ENCODE peak calls at places on chromosome 9, in six cellular contexts. R is GM23338; D is neural progenitor cell; N is mucosa of descending colon; A is OCI-LY7; Y is CD8-positive, alpha-beta T cell. V is an unnamed sample.
A peak's percentile ranks its signal among the peaks of the same experiment; 100 is the strongest.

GRCh38 chr9:133207021-133207531 is 2.0 kb downstream of the OBP2B start:
- DNase-seq in R (no peak), D (no peak), N (no peak), A (no peak), Y (no peak), V (peak; percentile 6)

GRCh38 chr9:90722116-90722515 is 79.5 kb upstream of the DIRAS2 start:
- DNase-seq in R (no peak), D (no peak), N (no peak), A (no peak), Y (no peak), V (no peak)

GRCh38 chr9:111008148-111009075 is 29.9 kb downstream of the LPAR1 start:
- DNase-seq in R (no peak), D (no peak), N (no peak), A (no peak), Y (no peak), V (no peak)

GRCh38 chr9:105055922-105056321 is 128.0 kb upstream of the ABCA1 start:
- DNase-seq in R (no peak), D (no peak), N (no peak), A (no peak), Y (no peak), V (no peak)

GRCh38 chr9:117096138-117096537 is 318.7 kb downstream of the ASTN2 start:
- DNase-seq in R (no peak), D (no peak), N (no peak), A (no peak), Y (no peak), V (no peak)

GRCh38 chr9:134536101-134536900 is 105.3 kb upstream of the COL5A1 start:
- DNase-seq in R (no peak), D (no peak), N (no peak), A (no peak), Y (no peak), V (no peak)

GRCh38 chr9:93255994-93256877 is 72.3 kb downstream of the WNK2 start:
- DNase-seq in R (no peak), D (no peak), N (no peak), A (no peak), Y (no peak), V (no peak)

GRCh38 chr9:91837982-91838731 is 111.9 kb downstream of the ROR2 start:
- DNase-seq in R (no peak), D (no peak), N (peak; percentile 76), A (no peak), Y (no peak), V (no peak)

GRCh38 chr9:74577956-74578355 is 80.8 kb downstream of the RORB start:
- DNase-seq in R (peak; percentile 51), D (peak; percentile 11), N (no peak), A (peak; percentile 15), Y (no peak), V (no peak)

GRCh38 chr9:81690251-81690851 is 1.0 kb upstream of the TLE1 start:
- DNase-seq in R (peak; percentile 79), D (peak; percentile 41), N (peak; percentile 78), A (no peak), Y (no peak), V (peak; percentile 45)

GRCh38 chr9:109010676-109011655 is 2.3 kb downstream of the CTNNAL1 start:
- DNase-seq in R (no peak), D (no peak), N (no peak), A (peak; percentile 18), Y (peak; percentile 9), V (peak; percentile 65)

GRCh38 chr9:96139592-96140251 is 162.3 kb downstream of the HSD17B3 start:
- DNase-seq in R (no peak), D (no peak), N (peak; percentile 62), A (no peak), Y (no peak), V (peak; percentile 67)

GRCh38 chr9:136577941-136578619 is 32.2 kb upstream of the NOTCH1 start:
- DNase-seq in R (no peak), D (no peak), N (no peak), A (no peak), Y (no peak), V (no peak)

GRCh38 chr9:108272350-108272899 is 583.4 kb downstream of the ACTL7B start:
- DNase-seq in R (peak; percentile 60), D (peak; percentile 60), N (peak; percentile 60), A (peak; percentile 2), Y (no peak), V (peak; percentile 64)

GRCh38 chr9:109880276-109881169 is 100.5 kb downstream of the PALM2AKAP2 start:
- DNase-seq in R (peak; percentile 89), D (peak; percentile 55), N (no peak), A (peak; percentile 76), Y (no peak), V (peak; percentile 68)

GRCh38 chr9:95084254-95084934 is 233.1 kb downstream of the FANCC start:
- DNase-seq in R (no peak), D (no peak), N (peak; percentile 33), A (no peak), Y (no peak), V (no peak)

GRCh38 chr9:137606734-137607138 is 1.2 kb downstream of the ARRDC1 start:
- DNase-seq in R (no peak), D (no peak), N (peak; percentile 74), A (no peak), Y (no peak), V (no peak)

DNA sequence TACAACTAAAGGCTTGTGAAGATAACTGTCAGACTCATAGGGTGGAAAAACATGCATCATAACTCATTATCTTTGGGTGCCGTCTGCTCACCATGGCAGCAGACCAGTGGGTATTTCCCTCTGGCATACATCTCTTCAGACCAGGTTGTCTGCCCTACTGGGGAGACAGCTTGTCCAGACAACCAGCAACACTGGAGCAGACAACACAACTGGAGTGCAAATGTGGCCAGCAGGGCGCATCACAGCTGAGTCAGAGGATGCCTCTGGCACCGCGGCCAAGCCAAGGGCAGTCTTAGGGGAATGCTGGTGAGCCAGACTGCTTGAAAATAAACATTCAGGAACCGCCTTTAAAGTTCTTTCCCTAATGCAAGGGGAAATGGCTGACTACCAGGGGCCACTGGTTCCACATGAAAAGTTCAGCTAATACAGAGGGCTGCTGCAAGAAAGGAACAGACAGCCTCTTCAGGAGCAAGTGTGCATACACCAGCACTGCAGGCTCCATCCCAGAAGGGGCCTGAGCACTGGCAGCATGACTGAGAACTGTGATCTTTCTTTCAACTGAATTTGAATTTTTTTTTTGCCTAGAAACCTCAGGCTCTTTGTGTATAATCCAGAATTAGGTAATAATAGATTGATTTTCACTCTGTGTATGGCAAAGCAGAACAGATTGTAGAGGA is 77.3 kb downstream of the MAMDC2 start:
- DNase-seq in R (no peak), D (peak; percentile 12), N (peak; percentile 73), A (no peak), Y (no peak), V (peak; percentile 62)
- TF ChIP-seq CTCF in R (no peak), D (no peak), N (no peak), A (no peak), Y (no peak), V (peak; percentile 21)

GRCh38 chr9:131484051-131484445 is 18.7 kb upstream of the POMT1 start:
- DNase-seq in R (no peak), D (no peak), N (no peak), A (no peak), Y (no peak), V (no peak)
- H3K4me1 ChIP-seq in R (no peaks in the 10 kb centered on the region), D (no peaks in the 10 kb centered on the region), N (no peaks in the 10 kb centered on the region), A (no peaks in the 10 kb centered on the region), Y (no peaks in the 10 kb centered on the region), V (no peaks in the 10 kb centered on the region)

GRCh38 chr9:99296375-99296951 is 74.4 kb downstream of the SEC61B start:
- DNase-seq in R (peak; percentile 27), D (no peak), N (peak; percentile 53), A (no peak), Y (peak; percentile 21), V (peak; percentile 43)

GRCh38 chr9:99298660-99299059 is 76.6 kb downstream of the SEC61B start:
- DNase-seq in R (peak; percentile 43), D (no peak), N (no peak), A (no peak), Y (no peak), V (no peak)

GRCh38 chr9:99300103-99300439 is 78.0 kb downstream of the SEC61B start:
- DNase-seq in R (no peak), D (no peak), N (no peak), A (no peak), Y (no peak), V (no peak)

GRCh38 chr9:99300603-99301002 is 78.5 kb downstream of the SEC61B start:
- DNase-seq in R (no peak), D (no peak), N (no peak), A (no peak), Y (no peak), V (no peak)

GRCh38 chr9:99299214-99300102 is 77.4 kb downstream of the SEC61B start:
- DNase-seq in R (no peak), D (peak; percentile 18), N (no peak), A (peak; percentile 7), Y (no peak), V (no peak)
- TF ChIP-seq CTCF in R (peak; percentile 44), D (peak; percentile 54), N (no peak), A (peak; percentile 57), Y (no peak), V (no peak)

GRCh38 chr9:124511891-124512805 is 4.9 kb upstream of the NR5A1 start:
- DNase-seq in R (no peak), D (no peak), N (no peak), A (no peak), Y (no peak), V (no peak)

GRCh38 chr9:124513374-124513994 is 6.3 kb upstream of the NR5A1 start:
- DNase-seq in R (no peak), D (no peak), N (no peak), A (peak; percentile 16), Y (no peak), V (no peak)

GRCh38 chr9:124514125-124514524 is 6.9 kb upstream of the NR5A1 start:
- DNase-seq in R (no peak), D (no peak), N (no peak), A (no peak), Y (no peak), V (no peak)

GRCh38 chr9:124511426-124511840 is 4.2 kb upstream of the NR5A1 start:
- DNase-seq in R (peak; percentile 70), D (no peak), N (no peak), A (no peak), Y (no peak), V (no peak)

GRCh38 chr9:124512806-124513204 is 5.6 kb upstream of the NR5A1 start:
- DNase-seq in R (no peak), D (no peak), N (no peak), A (no peak), Y (no peak), V (no peak)
- H3K4me1 ChIP-seq in R (peaks cover 8% of the 10 kb centered on the region), D (peaks cover 21% of the 10 kb centered on the region), N (no peaks in the 10 kb centered on the region), A (peaks cover 6% of the 10 kb centered on the region), Y (no peaks in the 10 kb centered on the region), V (peaks cover 47% of the 10 kb centered on the region)

DNA sequence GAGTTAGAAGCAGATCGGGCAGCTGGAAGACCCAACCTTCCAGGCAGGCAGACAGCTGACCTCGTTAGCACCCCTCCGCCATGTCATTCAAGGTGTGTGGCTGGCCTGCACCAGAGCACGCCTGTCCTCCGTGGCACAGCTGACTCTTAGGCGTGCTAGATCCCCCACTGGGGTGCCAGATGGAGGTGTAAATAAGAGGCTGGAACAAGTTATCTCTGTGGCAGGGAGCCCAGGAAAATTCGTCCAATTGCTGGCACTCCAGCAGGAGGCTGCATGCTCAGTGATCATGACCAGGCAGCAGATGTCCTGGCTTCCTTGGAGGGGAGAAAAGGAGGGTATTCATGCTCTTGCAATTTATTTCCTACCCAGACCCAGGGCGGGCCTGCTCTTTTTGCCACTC is 7.8 kb upstream of the ALDOB start:
- DNase-seq in R (no peak), D (no peak), N (no peak), A (no peak), Y (no peak), V (peak; percentile 32)
- TF ChIP-seq CTCF in R (no peak), D (no peak), N (no peak), A (no peak), Y (no peak), V (no peak)

V was measured in testis.